ENCODE peak calls at places on chromosomes 1 and 21, in five cellular contexts. P, X, B, I and K are unnamed samples. For H3K4me1, the result is how much of the 10 kb centered on the place peaks cover.

GRCh38 chr1:38587734-38588133 is 271.8 kb downstream of the RRAGC start:
- DNase-seq in P (peak), X (no peak), B (no peak), I (no peak), K (no peak)

GRCh38 chr1:215082532-215083407 is at the start of gene KCNK2:
- DNase-seq in P (peak), X (peak), B (peak), I (no peak), K (no peak)

GRCh38 chr1:87410771-87411170 is 82.1 kb downstream of the LMO4 start:
- DNase-seq in P (peak), X (peak), B (no peak), I (no peak), K (no peak)

GRCh38 chr1:39407496-39407888 is 83.9 kb upstream of the BMP8A start:
- DNase-seq in P (no peak), X (no peak), B (no peak), I (no peak), K (no peak)

GRCh38 chr1:82106672-82107071 is 305.9 kb downstream of the ADGRL2 start:
- DNase-seq in P (no peak), X (no peak), B (no peak), I (no peak), K (no peak)

GRCh38 chr1:228181635-228182034 is 16.0 kb downstream of the IBA57 start:
- DNase-seq in P (no peak), X (no peak), B (no peak), I (no peak), K (no peak)

GRCh38 chr1:192749349-192749748 is 59.5 kb upstream of the RGS2 start:
- DNase-seq in P (no peak), X (no peak), B (no peak), I (no peak), K (peak)

GRCh38 chr21:35579520-35580293 is 480.6 kb downstream of the SETD4 start:
- DNase-seq in P (no peak), X (peak), B (no peak), I (no peak), K (no peak)

GRCh38 chr1:207996632-207997031 is 85.7 kb upstream of the CD34 start:
- DNase-seq in P (no peak), X (no peak), B (no peak), I (no peak), K (no peak)

GRCh38 chr1:27656157-27656893 is 15.7 kb downstream of the IFI6 start:
- DNase-seq in P (no peak), X (peak), B (no peak), I (no peak), K (no peak)

GRCh38 chr1:35718492-35719336 is at the start of gene C1orf216:
- DNase-seq in P (peak), X (peak), B (peak), I (peak), K (peak)

GRCh38 chr1:49016030-49016991 is 239.6 kb upstream of the BEND5 start:
- DNase-seq in P (peak), X (no peak), B (no peak), I (no peak), K (no peak)

GRCh38 chr1:177163844-177164379 is 600 bp downstream of the ASTN1 start:
- DNase-seq in P (no peak), X (no peak), B (no peak), I (no peak), K (no peak)

GRCh38 chr1:81213279-81213678 is 587.5 kb upstream of the ADGRL2 start:
- DNase-seq in P (no peak), X (no peak), B (no peak), I (no peak), K (no peak)

GRCh38 chr1:61741682-61742619 is at the start of gene PATJ:
- DNase-seq in P (peak), X (peak), B (peak), I (no peak), K (peak)

GRCh38 chr1:42044346-42044745 is 108.9 kb upstream of the GUCA2B start:
- DNase-seq in P (no peak), X (no peak), B (no peak), I (no peak), K (no peak)

GRCh38 chr1:27342391-27342777 is 562 bp downstream of the SYTL1 start:
- DNase-seq in P (no peak), X (no peak), B (no peak), I (no peak), K (no peak)

GRCh38 chr1:23337869-23338268 is 6.2 kb downstream of the HNRNPR start:
- DNase-seq in P (no peak), X (peak), B (no peak), I (no peak), K (no peak)

GRCh38 chr1:116333171-116334014 is 39.7 kb upstream of the ATP1A1 start:
- DNase-seq in P (no peak), X (no peak), B (no peak), I (no peak), K (no peak)

GRCh38 chr1:198253668-198254067 is 96.9 kb downstream of the NEK7 start:
- DNase-seq in P (no peak), X (peak), B (no peak), I (no peak), K (peak)

GRCh38 chr1:160834945-160835565 is 27.6 kb downstream of the CD244 start:
- DNase-seq in P (peak), X (peak), B (peak), I (peak), K (peak)

GRCh38 chr1:151992345-151993083 is 1.1 kb downstream of the S100A10 start:
- DNase-seq in P (peak), X (peak), B (peak), I (peak), K (peak)

GRCh38 chr1:6889875-6890480 is 104.7 kb downstream of the CAMTA1 start:
- DNase-seq in P (peak), X (peak), B (peak), I (peak), K (peak)

GRCh38 chr1:5950994-5951749 is 41.1 kb downstream of the NPHP4 start:
- DNase-seq in P (no peak), X (no peak), B (no peak), I (no peak), K (no peak)

GRCh38 chr21:42281196-42281680 is 34.0 kb downstream of the TFF3 start:
- DNase-seq in P (no peak), X (no peak), B (no peak), I (no peak), K (no peak)

GRCh38 chr21:42280356-42281195 is 34.6 kb downstream of the TFF3 start:
- DNase-seq in P (no peak), X (no peak), B (no peak), I (no peak), K (no peak)

GRCh38 chr21:42279888-42280287 is 35.3 kb downstream of the TFF3 start:
- DNase-seq in P (no peak), X (no peak), B (no peak), I (no peak), K (no peak)

GRCh38 chr21:42282715-42283114 is 32.5 kb downstream of the TFF3 start:
- DNase-seq in P (no peak), X (no peak), B (no peak), I (no peak), K (no peak)

DNA sequence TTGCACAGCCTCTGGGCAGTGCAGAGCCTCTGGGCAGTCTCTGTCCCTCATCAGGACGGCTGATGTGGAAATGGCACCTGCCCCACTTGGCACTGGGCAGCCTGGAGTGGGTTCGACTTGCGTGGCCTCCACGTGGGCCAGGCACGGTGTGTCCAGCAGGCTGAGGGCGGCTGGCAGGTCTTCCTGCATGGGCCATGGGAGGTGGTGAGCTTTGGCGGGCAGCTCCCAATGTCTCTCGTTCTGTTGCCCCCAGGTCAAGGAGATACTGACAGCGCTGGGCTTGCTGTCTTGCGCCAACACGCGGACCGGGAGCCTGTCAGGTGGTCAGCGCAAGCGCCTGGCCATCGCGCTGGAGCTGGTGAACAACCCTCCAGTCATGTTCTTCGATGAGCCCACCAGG is 33.2 kb downstream of the TFF3 start:
- DNase-seq in P (no peak), X (no peak), B (no peak), I (no peak), K (no peak)
- H3K4me1 ChIP-seq in P (under half), X (under half), B (under half), I (under half), K (under half)

GRCh38 chr1:202012544-202013478 is 2.4 kb downstream of the ELF3 start:
- DNase-seq in P (no peak), X (no peak), B (no peak), I (no peak), K (no peak)
- H3K4me1 ChIP-seq in P (under half), X (under half), B (under half), I (under half), K (under half)

GRCh38 chr1:167476061-167476460 is 42.3 kb downstream of the CD247 start:
- DNase-seq in P (no peak), X (no peak), B (no peak), I (no peak), K (no peak)
- H3K4me1 ChIP-seq in P (under half), X (under half), B (under half), I (under half), K (under half)

GRCh38 chr1:53685272-53686051 is 53.5 kb downstream of the GLIS1 start:
- DNase-seq in P (peak), X (peak), B (peak), I (no peak), K (peak)

GRCh38 chr1:53683986-53684740 is 54.8 kb downstream of the GLIS1 start:
- DNase-seq in P (no peak), X (no peak), B (no peak), I (no peak), K (no peak)

GRCh38 chr1:53686371-53687267 is 52.3 kb downstream of the GLIS1 start:
- DNase-seq in P (no peak), X (peak), B (no peak), I (no peak), K (no peak)

GRCh38 chr1:53682881-53683280 is 56.1 kb downstream of the GLIS1 start:
- DNase-seq in P (no peak), X (no peak), B (no peak), I (no peak), K (no peak)

GRCh38 chr1:53684741-53685140 is 54.2 kb downstream of the GLIS1 start:
- DNase-seq in P (no peak), X (no peak), B (no peak), I (no peak), K (no peak)
- H3K4me1 ChIP-seq in P (under half), X (under half), B (half or more), I (under half), K (under half)

GRCh38 chr1:145988773-145989172 is 7.6 kb downstream of the TXNIP start:
- DNase-seq in P (no peak), X (no peak), B (no peak), I (no peak), K (no peak)
- H3K4me1 ChIP-seq in P (under half), X (under half), B (under half), I (under half), K (under half)

DNA sequence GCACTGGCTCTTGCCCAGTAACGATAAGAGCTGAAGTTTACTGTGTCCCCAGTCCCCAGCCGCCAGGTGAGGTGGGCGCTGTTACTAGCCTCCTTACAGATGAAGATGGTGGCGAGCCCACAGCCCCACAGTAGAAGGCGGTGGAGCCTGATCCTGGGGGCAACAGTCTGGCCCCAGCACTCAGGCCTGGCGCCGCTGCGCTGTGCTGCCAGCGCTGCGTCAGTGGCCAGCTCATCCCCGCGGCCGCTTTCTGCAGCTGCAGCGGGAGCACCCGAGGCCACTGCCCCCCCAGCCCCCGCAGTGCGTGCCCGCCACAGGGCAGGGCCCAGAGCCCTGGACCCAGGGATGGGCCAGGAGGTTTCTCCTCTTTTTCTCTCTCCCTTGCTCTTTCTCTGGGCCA is 13.3 kb downstream of the H6PD start:
- DNase-seq in P (no peak), X (no peak), B (no peak), I (no peak), K (no peak)
- H3K4me1 ChIP-seq in P (under half), X (under half), B (under half), I (under half), K (under half)

GRCh38 chr1:164561461-164561860 is 2.5 kb downstream of the PBX1 start:
- DNase-seq in P (no peak), X (no peak), B (no peak), I (no peak), K (peak)
- H3K4me1 ChIP-seq in P (under half), X (under half), B (under half), I (under half), K (under half)

GRCh38 chr1:94180650-94181049 is 56.7 kb downstream of the ARHGAP29 start:
- DNase-seq in P (no peak), X (peak), B (no peak), I (no peak), K (peak)

GRCh38 chr1:94183197-94183815 is 54.1 kb downstream of the ARHGAP29 start:
- DNase-seq in P (no peak), X (no peak), B (no peak), I (no peak), K (no peak)

GRCh38 chr1:94182191-94182590 is 55.2 kb downstream of the ARHGAP29 start:
- DNase-seq in P (no peak), X (no peak), B (no peak), I (no peak), K (no peak)

GRCh38 chr1:94178896-94179295 is 57.9 kb upstream of the ABCA4 start:
- DNase-seq in P (no peak), X (no peak), B (no peak), I (no peak), K (no peak)
- H3K4me1 ChIP-seq in P (under half), X (under half), B (under half), I (under half), K (under half)

GRCh38 chr21:39504230-39504629 is 52.5 kb downstream of the SH3BGR start:
- DNase-seq in P (no peak), X (no peak), B (no peak), I (no peak), K (no peak)

GRCh38 chr21:39499156-39499555 is 47.4 kb downstream of the SH3BGR start:
- DNase-seq in P (no peak), X (no peak), B (no peak), I (no peak), K (no peak)

GRCh38 chr21:39503138-39503762 is 51.5 kb downstream of the SH3BGR start:
- DNase-seq in P (no peak), X (no peak), B (no peak), I (no peak), K (no peak)

DNA sequence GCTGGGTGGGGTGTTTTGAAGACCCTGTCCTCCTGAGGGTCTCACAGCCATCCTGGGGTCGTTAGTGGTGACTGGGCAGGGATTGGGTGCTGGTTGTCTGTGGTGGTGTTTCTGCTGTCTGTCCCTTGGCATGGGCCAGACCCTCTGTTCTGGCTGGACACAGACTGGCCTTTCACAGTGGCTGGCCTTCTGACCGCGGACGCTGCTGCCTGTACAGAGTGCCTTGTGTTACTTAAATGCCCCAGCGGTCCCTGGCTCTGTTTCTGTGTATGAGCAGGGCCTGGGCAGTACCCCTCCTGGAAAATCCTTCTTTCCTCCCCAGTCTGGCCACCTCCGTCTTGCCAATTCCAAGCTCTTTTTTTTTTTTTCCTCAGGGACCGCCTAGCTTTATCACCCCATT is 50.9 kb downstream of the SH3BGR start:
- DNase-seq in P (no peak), X (no peak), B (no peak), I (no peak), K (no peak)
- H3K4me1 ChIP-seq in P (under half), X (under half), B (under half), I (under half), K (under half)